ENCODE peak calls at places on chromosomes 6 and 20, in nine cellular contexts. I, T, E, N, L, Y, A, R and B are unnamed samples.
A peak's percentile ranks its signal among the peaks of the same experiment; 100 is the strongest.

GRCh38 chr20:20277772-20278382 is 90.0 kb upstream of the INSM1 start:
- DNase-seq in N (no peak), L (peak; percentile 20), A (no peak), I (no peak), E (no peak), T (no peak), Y (no peak), R (no peak), B (no peak)

GRCh38 chr6:139977887-139978332 is 603.5 kb upstream of the CITED2 start:
- DNase-seq in N (no peak), L (no peak), I (no peak), Y (no peak), E (no peak), A (no peak), T (no peak), R (peak; percentile 33), B (no peak)

GRCh38 chr20:50804453-50805348 is 9.8 kb downstream of the BCAS4 start:
- DNase-seq in T (no peak), N (peak; percentile 1), E (no peak), L (no peak), A (no peak), I (no peak), Y (peak; percentile 49), R (no peak), B (peak; percentile 66)

GRCh38 chr20:49247792-49248191 is 28.6 kb downstream of the DDX27 start:
- DNase-seq in R (no peak), A (no peak), I (no peak), N (no peak), L (no peak), T (no peak), E (no peak), Y (no peak), B (no peak)

GRCh38 chr20:37999526-38000263 is 33.6 kb downstream of the TTI1 start:
- DNase-seq in N (no peak), Y (no peak), A (no peak), T (no peak), I (no peak), R (no peak), E (no peak), L (no peak), B (no peak)

GRCh38 chr6:155524249-155524651 is 68.6 kb upstream of the NOX3 start:
- DNase-seq in A (no peak), I (no peak), E (no peak), R (no peak), T (no peak), L (no peak), Y (peak; percentile 45), N (no peak), B (no peak)

GRCh38 chr6:85403331-85404015 is 46.4 kb upstream of the NT5E start:
- DNase-seq in T (peak; percentile 37), A (no peak), I (no peak), Y (no peak), L (no peak), E (no peak), N (no peak), R (no peak), B (no peak)

GRCh38 chr20:59013959-59014608 is 5.1 kb upstream of the TUBB1 start:
- DNase-seq in A (no peak), N (no peak), L (no peak), Y (no peak), R (no peak), E (no peak), I (no peak), T (no peak), B (peak; percentile 61)

GRCh38 chr6:28606424-28607391 is 81.0 kb downstream of the GPX5 start:
- DNase-seq in T (peak; percentile 81), I (no peak), L (no peak), A (peak; percentile 78), E (no peak), Y (peak; percentile 72), R (no peak), N (no peak), B (peak; percentile 75)